ENCODE peak calls at places on chromosomes 11 and 22, in five cellular contexts. B is heart right ventricle; A is PC-3; V is CD4-positive, alpha-beta T cell; D is IMR-90. Y is an unnamed sample.

GRCh38 chr11:44167047-44167446 is 71.6 kb downstream of the EXT2 start:
- DNase-seq in B (no peak), A (no peak), V (no peak), D (no peak), Y (no peak)

GRCh38 chr11:64541131-64541530 is 49.9 kb upstream of the SLC22A12 start:
- DNase-seq in B (no peak), A (no peak), V (no peak), D (no peak), Y (no peak)

GRCh38 chr11:843818-844692 is 1.4 kb downstream of the TSPAN4 start:
- DNase-seq in B (peak), A (peak), V (no peak), D (peak), Y (no peak)

GRCh38 chr22:25563757-25564319 is 637 bp upstream of the GRK3 start:
- DNase-seq in B (no peak), A (no peak), V (no peak), D (peak), Y (no peak)

GRCh38 chr22:34645375-34645774 is 420.6 kb upstream of the ISX start:
- DNase-seq in B (no peak), A (no peak), V (no peak), D (no peak), Y (no peak)

GRCh38 chr11:29685361-29685760 is 331.5 kb downstream of the KCNA4 start:
- DNase-seq in B (no peak), A (no peak), V (no peak), D (no peak), Y (no peak)

GRCh38 chr22:47605441-47605840 is 843.0 kb downstream of the TBC1D22A start:
- DNase-seq in B (no peak), A (no peak), V (no peak), D (no peak), Y (no peak)

GRCh38 chr11:35553021-35553420 is 27.6 kb upstream of the PAMR1 start:
- DNase-seq in B (no peak), A (no peak), V (no peak), D (peak), Y (no peak)

GRCh38 chr11:3126901-3127691 is 38.0 kb downstream of the OSBPL5 start:
- DNase-seq in B (peak), A (no peak), V (no peak), D (no peak), Y (no peak)
- H3K27ac ChIP-seq in B (peak), A (peak), V (no peak), D (no peak), Y (no peak)

GRCh38 chr11:109972939-109973338 is 120.3 kb upstream of the ZC3H12C start:
- DNase-seq in B (no peak), A (no peak), V (no peak), D (no peak), Y (no peak)
- H3K27ac ChIP-seq in B (no peak), A (no peak), V (no peak), D (no peak), Y (no peak)

GRCh38 chr11:4393209-4394196 is at the start of gene TRIM21:
- DNase-seq in B (peak), A (peak), V (peak), D (peak), Y (peak)
- H3K27ac ChIP-seq in B (peak), A (no peak), V (peak), D (peak), Y (peak)

GRCh38 chr11:59171508-59172322 is at the start of gene DTX4:
- DNase-seq in B (peak), A (peak), V (peak), D (peak), Y (peak)
- H3K27ac ChIP-seq in B (peak), A (no peak), V (no peak), D (peak), Y (peak)

GRCh38 chr11:27471067-27471587 is 1.5 kb downstream of the LGR4 start:
- DNase-seq in B (no peak), A (peak), V (no peak), D (no peak), Y (peak)

GRCh38 chr11:27472398-27473016 is at the start of gene LGR4:
- DNase-seq in B (peak), A (peak), V (peak), D (peak), Y (peak)

GRCh38 chr11:27475622-27476021 is 3.0 kb upstream of the LGR4 start:
- DNase-seq in B (no peak), A (no peak), V (no peak), D (no peak), Y (no peak)

GRCh38 chr11:27471588-27472397 is 797 bp downstream of the LGR4 start:
- DNase-seq in B (peak), A (peak), V (peak), D (no peak), Y (peak)

GRCh38 chr11:27473017-27473406 is 422 bp upstream of the LGR4 start:
- DNase-seq in B (no peak), A (peak), V (no peak), D (no peak), Y (no peak)
- H3K27ac ChIP-seq in B (peak), A (no peak), V (no peak), D (no peak), Y (no peak)

GRCh38 chr11:66275396-66275795 is 2.6 kb upstream of the CNIH2 start:
- DNase-seq in B (no peak), A (no peak), V (no peak), D (no peak), Y (no peak)

GRCh38 chr11:66272600-66272999 is 4.2 kb downstream of the RAB1B start:
- DNase-seq in B (no peak), A (no peak), V (no peak), D (no peak), Y (no peak)

GRCh38 chr11:66275984-66276612 is 1.9 kb upstream of the CNIH2 start:
- DNase-seq in B (no peak), A (no peak), V (no peak), D (no peak), Y (no peak)

GRCh38 chr11:66271816-66272215 is 3.4 kb downstream of the RAB1B start:
- DNase-seq in B (no peak), A (no peak), V (no peak), D (no peak), Y (no peak)

DNA sequence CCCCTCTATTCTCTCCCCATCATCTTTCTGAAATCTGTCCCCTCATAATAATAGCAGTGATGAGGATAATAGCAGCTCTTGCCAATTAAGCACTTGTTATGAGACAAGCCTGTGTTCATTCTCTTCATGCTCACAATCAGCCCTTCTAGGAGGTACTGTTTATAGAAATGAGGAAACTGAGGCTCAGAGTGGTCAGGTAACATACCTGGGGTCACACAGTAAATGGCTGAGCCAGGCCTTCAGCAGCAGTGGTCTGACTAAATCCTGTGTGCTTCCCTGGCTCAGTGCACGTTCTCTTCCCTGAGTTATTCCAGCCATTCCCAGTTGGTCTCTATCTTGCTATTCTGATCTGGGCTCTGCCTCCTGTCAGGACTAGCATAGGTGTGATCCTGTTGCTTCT is 3.8 kb upstream of the CNIH2 start:
- DNase-seq in B (no peak), A (no peak), V (no peak), D (no peak), Y (no peak)
- H3K27ac ChIP-seq in B (no peak), A (no peak), V (no peak), D (no peak), Y (no peak)

GRCh38 chr11:83159901-83160865 is 3.3 kb downstream of the PCF11 start:
- DNase-seq in B (no peak), A (peak), V (no peak), D (peak), Y (no peak)

GRCh38 chr11:83162377-83162776 is 5.4 kb downstream of the PCF11 start:
- DNase-seq in B (no peak), A (no peak), V (no peak), D (peak), Y (no peak)

GRCh38 chr11:83158965-83159900 is 2.3 kb downstream of the PCF11 start:
- DNase-seq in B (no peak), A (no peak), V (no peak), D (no peak), Y (no peak)

GRCh38 chr11:83158474-83158786 is 1.5 kb downstream of the PCF11 start:
- DNase-seq in B (no peak), A (no peak), V (no peak), D (no peak), Y (no peak)

DNA sequence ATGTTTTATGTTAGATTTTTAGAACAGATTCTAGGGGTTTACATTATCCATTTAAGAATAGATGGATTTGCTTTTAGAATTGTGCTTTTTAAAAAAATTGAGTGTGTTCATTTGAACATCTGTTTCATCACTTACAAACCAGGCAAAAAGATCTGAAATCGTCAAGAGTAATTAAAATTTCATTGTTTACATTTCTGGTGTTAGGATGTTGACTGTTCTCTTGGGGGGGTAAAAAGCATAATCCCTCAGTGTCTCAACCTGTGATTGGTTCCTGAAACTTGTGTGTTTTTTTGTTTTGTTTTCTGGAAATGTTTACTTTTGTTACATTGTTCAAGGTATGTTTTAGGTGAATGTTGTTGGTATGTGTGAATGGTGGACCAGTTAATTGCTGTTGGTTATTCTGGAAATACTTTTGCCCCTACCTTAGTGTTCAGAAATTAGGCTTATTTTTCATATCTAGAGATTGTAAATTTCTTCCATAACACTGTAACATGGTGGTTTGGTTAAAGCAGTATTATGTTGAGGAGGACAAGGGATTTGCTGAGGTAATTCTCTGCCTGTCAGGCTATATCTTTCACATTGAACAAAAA is 4.8 kb downstream of the PCF11 start:
- DNase-seq in B (no peak), A (no peak), V (no peak), D (no peak), Y (no peak)
- H3K27ac ChIP-seq in B (no peak), A (no peak), V (peak), D (no peak), Y (no peak)

GRCh38 chr11:32092581-32093170 is 1.8 kb downstream of the RCN1 start:
- DNase-seq in B (no peak), A (no peak), V (no peak), D (no peak), Y (no peak)
- H3K27ac ChIP-seq in B (no peak), A (no peak), V (no peak), D (peak), Y (no peak)

GRCh38 chr11:19275496-19275895 is 34.8 kb upstream of the E2F8 start:
- DNase-seq in B (no peak), A (peak), V (no peak), D (no peak), Y (no peak)
- H3K27ac ChIP-seq in B (no peak), A (no peak), V (no peak), D (no peak), Y (no peak)

GRCh38 chr11:9657531-9657930 is 6.3 kb upstream of the SWAP70 start:
- DNase-seq in B (no peak), A (no peak), V (no peak), D (no peak), Y (no peak)

GRCh38 chr11:9660886-9661285 is 3.0 kb upstream of the SWAP70 start:
- DNase-seq in B (no peak), A (peak), V (no peak), D (peak), Y (no peak)

GRCh38 chr11:9651899-9652748 is 11.8 kb upstream of the SWAP70 start:
- DNase-seq in B (no peak), A (no peak), V (no peak), D (no peak), Y (no peak)

GRCh38 chr11:9653871-9654270 is 10.0 kb upstream of the SWAP70 start:
- DNase-seq in B (no peak), A (no peak), V (no peak), D (no peak), Y (no peak)

GRCh38 chr11:9656864-9657263 is 7.0 kb upstream of the SWAP70 start:
- DNase-seq in B (no peak), A (no peak), V (no peak), D (no peak), Y (no peak)
- H3K27ac ChIP-seq in B (no peak), A (no peak), V (no peak), D (no peak), Y (no peak)